ENCODE peak calls at places on chromosomes 2 and 18, in seven cellular contexts. One of them, this sample, is unnamed.
A peak's percentile ranks its signal among the peaks of the same experiment; 100 is the strongest.

GRCh38 chr2:231530099-231531085 is at the start of gene NMUR1:
- DNase-seq in stomach: peak; percentile 71
- DNase-seq in breast epithelium: no peak
- DNase-seq in H1: no peak
- DNase-seq in sigmoid colon: peak; percentile 76
- DNase-seq in prostate gland: peak; percentile 19
- DNase-seq in GM23338: peak; percentile 80
- DNase-seq in this sample: no peak

GRCh38 chr2:19109521-19109920 is 248.9 kb downstream of the OSR1 start:
- DNase-seq in sigmoid colon: no peak
- DNase-seq in breast epithelium: peak; percentile 65
- DNase-seq in GM23338: no peak
- DNase-seq in H1: no peak
- DNase-seq in prostate gland: no peak
- DNase-seq in stomach: peak; percentile 27
- DNase-seq in this sample: no peak

GRCh38 chr2:237591379-237591881 is 896 bp upstream of the RAB17 start:
- DNase-seq in sigmoid colon: no peak
- DNase-seq in H1: no peak
- DNase-seq in stomach: no peak
- DNase-seq in GM23338: no peak
- DNase-seq in prostate gland: no peak
- DNase-seq in breast epithelium: no peak
- DNase-seq in this sample: no peak

GRCh38 chr2:84970266-84970955 is 550 bp upstream of the KCMF1 start:
- DNase-seq in sigmoid colon: peak; percentile 83
- DNase-seq in breast epithelium: peak; percentile 53
- DNase-seq in GM23338: peak; percentile 68
- DNase-seq in H1: no peak
- DNase-seq in stomach: peak; percentile 70
- DNase-seq in prostate gland: peak; percentile 51
- DNase-seq in this sample: no peak

GRCh38 chr2:234843411-234843810 is 108.4 kb upstream of the SH3BP4 start:
- DNase-seq in H1: no peak
- DNase-seq in sigmoid colon: no peak
- DNase-seq in breast epithelium: no peak
- DNase-seq in prostate gland: no peak
- DNase-seq in stomach: no peak
- DNase-seq in GM23338: no peak
- DNase-seq in this sample: no peak

GRCh38 chr2:36337354-36337753 is 18.2 kb upstream of the CRIM1 start:
- DNase-seq in breast epithelium: no peak
- DNase-seq in prostate gland: no peak
- DNase-seq in H1: no peak
- DNase-seq in sigmoid colon: no peak
- DNase-seq in stomach: no peak
- DNase-seq in GM23338: no peak
- DNase-seq in this sample: no peak

GRCh38 chr2:128026422-128027277 is 1.2 kb downstream of the SAP130 start:
- DNase-seq in breast epithelium: no peak
- DNase-seq in H1: no peak
- DNase-seq in GM23338: peak; percentile 47
- DNase-seq in prostate gland: no peak
- DNase-seq in sigmoid colon: no peak
- DNase-seq in stomach: no peak
- DNase-seq in this sample: no peak

GRCh38 chr2:41061371-41061770 is 609.5 kb upstream of the SLC8A1 start:
- DNase-seq in breast epithelium: no peak
- DNase-seq in sigmoid colon: no peak
- DNase-seq in GM23338: no peak
- DNase-seq in H1: no peak
- DNase-seq in prostate gland: no peak
- DNase-seq in stomach: no peak
- DNase-seq in this sample: no peak

GRCh38 chr2:6443424-6443823 is 422.3 kb downstream of the CMPK2 start:
- DNase-seq in breast epithelium: no peak
- DNase-seq in GM23338: no peak
- DNase-seq in stomach: no peak
- DNase-seq in prostate gland: no peak
- DNase-seq in sigmoid colon: no peak
- DNase-seq in H1: no peak
- DNase-seq in this sample: no peak

GRCh38 chr2:69033427-69034095 is 20.6 kb downstream of the ANTXR1 start:
- DNase-seq in prostate gland: no peak
- DNase-seq in breast epithelium: no peak
- DNase-seq in H1: no peak
- DNase-seq in stomach: no peak
- DNase-seq in sigmoid colon: no peak
- DNase-seq in GM23338: no peak
- DNase-seq in this sample: peak; percentile 81

GRCh38 chr18:46424898-46425297 is 232.1 kb downstream of the LOXHD1 start:
- DNase-seq in GM23338: peak; percentile 78
- DNase-seq in prostate gland: peak; percentile 69
- DNase-seq in stomach: no peak
- DNase-seq in sigmoid colon: no peak
- DNase-seq in breast epithelium: peak; percentile 30
- DNase-seq in H1: no peak
- DNase-seq in this sample: no peak

GRCh38 chr2:6186332-6187100 is 494.3 kb downstream of the SOX11 start:
- DNase-seq in stomach: peak; percentile 38
- DNase-seq in prostate gland: no peak
- DNase-seq in breast epithelium: no peak
- DNase-seq in GM23338: no peak
- DNase-seq in sigmoid colon: no peak
- DNase-seq in H1: no peak
- DNase-seq in this sample: no peak

GRCh38 chr2:241443486-241444223 is 64.7 kb downstream of the STK25 start:
- DNase-seq in stomach: peak; percentile 66
- DNase-seq in sigmoid colon: no peak
- DNase-seq in GM23338: no peak
- DNase-seq in prostate gland: no peak
- DNase-seq in breast epithelium: peak; percentile 41
- DNase-seq in H1: no peak
- DNase-seq in this sample: no peak

GRCh38 chr2:233414273-233414654 is 60.0 kb downstream of the DGKD start:
- DNase-seq in sigmoid colon: no peak
- DNase-seq in breast epithelium: peak; percentile 16
- DNase-seq in GM23338: no peak
- DNase-seq in H1: no peak
- DNase-seq in stomach: peak; percentile 28
- DNase-seq in prostate gland: no peak
- DNase-seq in this sample: no peak

GRCh38 chr2:104820126-104820525 is 33.8 kb upstream of the POU3F3 start:
- DNase-seq in prostate gland: no peak
- DNase-seq in H1: no peak
- DNase-seq in GM23338: no peak
- DNase-seq in stomach: no peak
- DNase-seq in sigmoid colon: no peak
- DNase-seq in breast epithelium: no peak
- DNase-seq in this sample: no peak

GRCh38 chr2:15561574-15562344 is 625 bp upstream of the NBAS start:
- DNase-seq in stomach: no peak
- DNase-seq in H1: no peak
- DNase-seq in sigmoid colon: no peak
- DNase-seq in breast epithelium: no peak
- DNase-seq in prostate gland: peak; percentile 19
- DNase-seq in GM23338: peak; percentile 19
- DNase-seq in this sample: no peak

GRCh38 chr2:68932392-68932791 is 20.3 kb downstream of the GKN2 start:
- DNase-seq in breast epithelium: no peak
- DNase-seq in stomach: no peak
- DNase-seq in sigmoid colon: no peak
- DNase-seq in GM23338: peak; percentile 28
- DNase-seq in H1: no peak
- DNase-seq in prostate gland: no peak
- DNase-seq in this sample: peak; percentile 86

GRCh38 chr2:239179851-239180371 is 220.9 kb downstream of the HDAC4 start:
- DNase-seq in breast epithelium: no peak
- DNase-seq in sigmoid colon: peak; percentile 57
- DNase-seq in GM23338: no peak
- DNase-seq in stomach: no peak
- DNase-seq in H1: no peak
- DNase-seq in prostate gland: no peak
- DNase-seq in this sample: no peak

GRCh38 chr2:113236367-113237159 is 42.2 kb downstream of the PAX8 start:
- DNase-seq in prostate gland: no peak
- DNase-seq in breast epithelium: no peak
- DNase-seq in sigmoid colon: peak; percentile 61
- DNase-seq in stomach: no peak
- DNase-seq in H1: no peak
- DNase-seq in GM23338: no peak
- DNase-seq in this sample: no peak

GRCh38 chr18:12302391-12303147 is 5.5 kb upstream of the TUBB6 start:
- DNase-seq in breast epithelium: no peak
- DNase-seq in prostate gland: no peak
- DNase-seq in stomach: no peak
- DNase-seq in GM23338: no peak
- DNase-seq in sigmoid colon: peak; percentile 54
- DNase-seq in H1: no peak
- DNase-seq in this sample: no peak

GRCh38 chr2:232929303-232930123 is 59.4 kb downstream of the SNORC start:
- DNase-seq in GM23338: no peak
- DNase-seq in breast epithelium: no peak
- DNase-seq in stomach: no peak
- DNase-seq in sigmoid colon: no peak
- DNase-seq in H1: no peak
- DNase-seq in prostate gland: no peak
- DNase-seq in this sample: no peak

GRCh38 chr2:197217561-197217960 is 93.0 kb downstream of the ANKRD44 start:
- DNase-seq in prostate gland: no peak
- DNase-seq in GM23338: no peak
- DNase-seq in breast epithelium: no peak
- DNase-seq in H1: no peak
- DNase-seq in sigmoid colon: no peak
- DNase-seq in stomach: no peak
- DNase-seq in this sample: no peak
- H3K4me3 ChIP-seq in prostate gland: no peak overlapping the region
- H3K4me3 ChIP-seq in GM23338: no peak overlapping the region
- H3K4me3 ChIP-seq in breast epithelium: no peak overlapping the region
- H3K4me3 ChIP-seq in H1: no peak overlapping the region
- H3K4me3 ChIP-seq in sigmoid colon: no peak overlapping the region
- H3K4me3 ChIP-seq in stomach: no peak overlapping the region
- H3K4me3 ChIP-seq in this sample: no peak overlapping the region

DNA sequence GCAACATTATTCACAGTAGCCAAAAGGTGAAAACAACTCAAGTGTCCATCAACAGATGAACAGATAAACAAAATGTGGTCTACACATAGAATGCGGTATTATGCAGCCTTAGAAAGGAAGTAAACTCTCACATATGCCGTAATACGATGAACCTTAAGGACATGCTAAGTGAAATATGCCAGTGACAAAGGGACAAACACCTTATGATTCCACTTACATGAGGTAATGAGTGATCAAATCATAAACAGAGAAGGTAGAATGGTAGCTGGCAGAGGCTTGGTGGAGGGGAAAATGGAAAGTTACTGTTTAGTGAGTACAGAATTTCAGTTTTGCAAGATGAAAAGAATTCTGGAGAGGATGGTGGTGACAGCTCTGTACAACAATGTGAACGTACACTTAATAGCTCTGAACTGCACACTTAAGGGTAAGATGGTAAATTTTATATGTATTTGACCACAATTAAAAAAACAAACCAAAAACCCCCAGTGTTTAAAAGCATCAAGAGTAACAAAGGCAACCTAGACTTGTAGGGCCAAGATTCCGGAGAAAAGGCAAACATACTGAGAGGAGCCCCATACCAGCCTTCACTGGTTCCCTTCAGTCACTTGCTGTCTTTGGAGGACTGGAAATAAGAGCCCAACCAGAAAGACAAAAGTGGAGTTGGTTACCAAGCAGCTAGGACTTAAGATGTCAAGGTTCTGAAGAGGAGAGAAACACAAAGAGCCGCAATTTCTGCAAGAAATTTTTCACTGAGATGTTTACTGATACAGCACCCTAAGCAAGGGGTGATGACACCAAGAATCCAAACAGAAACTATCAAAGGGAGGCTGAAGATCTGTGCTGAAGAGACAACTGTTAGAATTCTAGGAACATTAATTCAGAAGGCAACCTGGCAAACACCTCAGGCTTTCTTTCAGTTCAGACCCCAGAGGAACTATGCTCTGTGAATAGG is 61.3 kb downstream of the CUL3 start:
- DNase-seq in sigmoid colon: no peak
- DNase-seq in breast epithelium: no peak
- DNase-seq in prostate gland: no peak
- DNase-seq in GM23338: peak; percentile 29
- DNase-seq in H1: no peak
- DNase-seq in stomach: no peak
- DNase-seq in this sample: no peak
- TF ChIP-seq POLR2AphosphoS5 in sigmoid colon: no peak
- TF ChIP-seq POLR2AphosphoS5 in breast epithelium: no peak
- TF ChIP-seq POLR2AphosphoS5 in prostate gland: no peak
- TF ChIP-seq POLR2AphosphoS5 in GM23338: no peak
- TF ChIP-seq POLR2AphosphoS5 in H1: no peak
- TF ChIP-seq POLR2AphosphoS5 in stomach: no peak
- TF ChIP-seq POLR2AphosphoS5 in this sample: no peak

DNA sequence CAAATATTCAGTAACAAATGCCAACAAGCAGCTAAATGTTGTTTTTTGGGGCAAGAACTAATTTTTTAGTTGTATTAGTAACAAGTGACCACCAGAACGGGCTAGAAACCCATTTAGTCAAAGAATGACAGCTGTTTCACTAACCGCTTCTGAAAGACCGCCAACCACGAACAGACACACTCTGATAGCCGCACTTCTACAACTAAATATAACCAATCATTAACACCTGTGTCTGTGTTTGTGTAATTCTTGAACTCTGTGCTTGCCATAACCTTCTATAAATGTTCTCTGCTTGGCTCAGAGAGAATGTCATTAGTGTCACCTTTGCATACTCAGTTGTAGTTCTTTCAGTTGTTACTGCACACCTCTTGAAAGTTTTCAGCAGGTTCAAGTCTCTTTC is 526.3 kb upstream of the LRRTM1 start:
- DNase-seq in GM23338: no peak
- DNase-seq in sigmoid colon: no peak
- DNase-seq in breast epithelium: no peak
- DNase-seq in prostate gland: no peak
- DNase-seq in stomach: no peak
- DNase-seq in H1: no peak
- DNase-seq in this sample: no peak
- H3K4me3 ChIP-seq in GM23338: no peak overlapping the region
- H3K4me3 ChIP-seq in sigmoid colon: no peak overlapping the region
- H3K4me3 ChIP-seq in breast epithelium: no peak overlapping the region
- H3K4me3 ChIP-seq in prostate gland: no peak overlapping the region
- H3K4me3 ChIP-seq in stomach: no peak overlapping the region
- H3K4me3 ChIP-seq in H1: no peak overlapping the region
- H3K4me3 ChIP-seq in this sample: no peak overlapping the region

DNA sequence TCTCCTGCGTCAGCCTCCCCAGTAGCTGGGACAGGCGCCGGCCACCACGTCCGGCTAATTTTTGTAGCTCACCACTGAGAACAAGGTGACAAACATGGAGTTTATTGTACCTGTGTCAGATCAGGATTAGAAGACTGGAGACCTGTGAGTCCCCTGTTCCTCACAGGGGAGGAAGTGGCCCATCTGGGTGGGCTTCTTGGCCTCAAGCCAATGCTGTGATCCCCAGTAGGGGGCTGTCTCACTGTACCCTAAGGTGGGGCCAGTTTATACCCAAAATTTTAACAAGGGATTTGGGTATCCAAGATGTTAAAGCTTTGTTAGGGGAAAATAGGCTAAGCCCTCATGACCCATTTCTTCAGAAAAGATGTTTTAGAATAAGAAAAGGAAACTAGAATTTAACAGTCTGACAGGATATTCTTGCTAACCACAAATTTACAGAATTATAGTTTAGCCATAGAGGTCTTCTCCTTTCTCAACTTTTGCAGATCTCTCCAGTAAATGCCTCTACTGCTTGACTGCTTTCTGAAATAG is 16.3 kb downstream of the PCBP1 start:
- DNase-seq in H1: no peak
- DNase-seq in stomach: no peak
- DNase-seq in sigmoid colon: peak; percentile 22
- DNase-seq in prostate gland: no peak
- DNase-seq in breast epithelium: no peak
- DNase-seq in GM23338: no peak
- DNase-seq in this sample: no peak
- TF ChIP-seq POLR2AphosphoS5 in H1: no peak
- TF ChIP-seq POLR2AphosphoS5 in stomach: no peak
- TF ChIP-seq POLR2AphosphoS5 in sigmoid colon: no peak
- TF ChIP-seq POLR2AphosphoS5 in prostate gland: no peak
- TF ChIP-seq POLR2AphosphoS5 in breast epithelium: no peak
- TF ChIP-seq POLR2AphosphoS5 in GM23338: no peak
- TF ChIP-seq POLR2AphosphoS5 in this sample: no peak